ENCODE peak calls at places on chromosome 1, in five cellular contexts. T is activated CD4-positive, alpha-beta T cell treated with anti-CD3 and anti-CD28 coated beads, Interleukin-2, amount 10 ng/mL, durations not matched to agents 24 days and 14 days; Q is mucosa of descending colon; K is pulmonary artery endothelial cell; E is effector memory CD8-positive, alpha-beta T cell. S is an unnamed sample.

GRCh38 chr1:7591565-7591964 is 179.5 kb upstream of the VAMP3 start:
- DNase-seq in T (no peak), Q (no peak), K (no peak), E (no peak), S (no peak)

GRCh38 chr1:207321045-207321789 is at the start of gene CD55:
- DNase-seq in T (peak; percentile 100), Q (peak; percentile 95), K (peak; percentile 91), E (peak; percentile 95), S (peak; percentile 100)

GRCh38 chr1:168321945-168322344 is 41.3 kb downstream of the TBX19 start:
- DNase-seq in T (no peak), Q (no peak), K (no peak), E (no peak), S (no peak)

GRCh38 chr1:22643381-22643780 is at the start of gene C1QC:
- DNase-seq in T (no peak), Q (no peak), K (no peak), E (no peak), S (no peak)

GRCh38 chr1:76865696-76866291 is 1.5 kb upstream of the ST6GALNAC5 start:
- DNase-seq in T (no peak), Q (no peak), K (no peak), E (no peak), S (no peak)

GRCh38 chr1:162972768-162973167 is 96.4 kb upstream of the RGS4 start:
- DNase-seq in T (no peak), Q (no peak), K (no peak), E (no peak), S (no peak)

GRCh38 chr1:66705100-66705499 is 47.2 kb upstream of the DYNLT5 start:
- DNase-seq in T (no peak), Q (no peak), K (no peak), E (no peak), S (no peak)

GRCh38 chr1:179079113-179079761 is 2.6 kb upstream of the TOR3A start:
- DNase-seq in T (peak; percentile 87), Q (no peak), K (peak; percentile 43), E (peak; percentile 57), S (peak; percentile 57)

GRCh38 chr1:25793585-25794170 is 6.3 kb upstream of the SELENON start:
- DNase-seq in T (no peak), Q (no peak), K (no peak), E (no peak), S (no peak)

GRCh38 chr1:233477359-233477758 is 136.5 kb upstream of the KCNK1 start:
- DNase-seq in T (no peak), Q (no peak), K (no peak), E (no peak), S (no peak)